ENCODE peak calls at places on chromosome 10, in eight cellular contexts. J, K, M, T, H, A, O and G are unnamed samples.

GRCh38 chr10:100327007-100327700 is 2.9 kb downstream of the PKD2L1 start:
- DNase-seq in T (no peak), O (no peak), M (no peak), A (no peak), J (peak), K (no peak), H (peak), G (peak)

GRCh38 chr10:73044378-73045285 is 52.0 kb downstream of the P4HA1 start:
- DNase-seq in M (no peak), O (no peak), J (no peak), A (no peak), T (peak), K (peak), H (peak), G (no peak)

GRCh38 chr10:112875474-112876267 is 74.4 kb upstream of the TCF7L2 start:
- DNase-seq in M (no peak), J (peak), H (peak), A (no peak), O (no peak), K (no peak), T (peak), G (peak)

GRCh38 chr10:29646960-29647431 is 12.2 kb upstream of the SVIL start:
- DNase-seq in M (no peak), J (no peak), O (no peak), H (no peak), A (no peak), T (peak), K (no peak), G (no peak)

GRCh38 chr10:87921934-87922688 is 58.7 kb downstream of the PTEN start:
- DNase-seq in M (no peak), J (no peak), H (peak), A (no peak), T (peak), K (no peak), O (no peak), G (no peak)

GRCh38 chr10:110175406-110175805 is 32.0 kb upstream of the MXI1 start:
- DNase-seq in H (no peak), K (no peak), J (no peak), A (no peak), O (no peak), T (peak), M (no peak), G (no peak)

GRCh38 chr10:61760943-61761824 is 98.5 kb downstream of the CABCOCO1 start:
- DNase-seq in K (no peak), T (peak), M (no peak), H (peak), J (no peak), A (no peak), O (no peak), G (peak)

GRCh38 chr10:131269776-131270460 is 41.6 kb downstream of the TCERG1L start:
- DNase-seq in H (no peak), A (no peak), O (no peak), J (no peak), K (no peak), M (no peak), T (no peak), G (no peak)

GRCh38 chr10:11367505-11367904 is 243.9 kb downstream of the USP6NL start:
- DNase-seq in A (no peak), O (no peak), H (no peak), K (no peak), M (no peak), J (no peak), T (no peak), G (no peak)

GRCh38 chr10:24938525-24938924 is 13.9 kb downstream of the PRTFDC1 start:
- DNase-seq in K (no peak), T (no peak), H (no peak), M (no peak), J (no peak), A (no peak), O (no peak), G (no peak)

GRCh38 chr10:89347706-89348457 is 20.1 kb downstream of the IFIT3 start:
- DNase-seq in A (no peak), O (no peak), J (no peak), T (no peak), K (no peak), M (no peak), H (no peak), G (no peak)

GRCh38 chr10:4810093-4810492 is 15.9 kb upstream of the AKR1E2 start:
- DNase-seq in J (no peak), O (no peak), A (no peak), T (peak), M (no peak), H (no peak), K (no peak), G (peak)

GRCh38 chr10:132865851-132866600 is 76.3 kb downstream of the CFAP46 start:
- DNase-seq in A (no peak), M (no peak), T (no peak), H (no peak), K (no peak), J (no peak), O (no peak), G (no peak)

GRCh38 chr10:80739328-80739727 is 201.6 kb downstream of the SH2D4B start:
- DNase-seq in T (no peak), O (no peak), M (no peak), K (no peak), A (no peak), H (no peak), J (no peak), G (no peak)

GRCh38 chr10:103696411-103697145 is 158.8 kb downstream of the SH3PXD2A start:
- DNase-seq in K (peak), H (peak), J (peak), A (peak), T (peak), O (no peak), M (peak), G (peak)

GRCh38 chr10:14563359-14563758 is 211.3 kb downstream of the FAM107B start:
- DNase-seq in T (no peak), K (no peak), H (no peak), O (no peak), J (no peak), A (no peak), M (no peak), G (no peak)

GRCh38 chr10:128035557-128035973 is 90.7 kb downstream of the MKI67 start:
- DNase-seq in K (peak), T (peak), H (peak), M (no peak), O (no peak), A (peak), J (peak), G (peak)

GRCh38 chr10:4931587-4931986 is 31.6 kb upstream of the AKR1C1 start:
- DNase-seq in K (no peak), J (no peak), H (no peak), M (no peak), T (no peak), A (no peak), O (peak), G (no peak)

GRCh38 chr10:80686734-80687561 is 149.2 kb downstream of the SH2D4B start:
- DNase-seq in H (no peak), A (no peak), M (no peak), K (no peak), J (no peak), O (no peak), T (no peak), G (no peak)

GRCh38 chr10:30581779-30582380 is 47.7 kb downstream of the LYZL2 start:
- DNase-seq in H (peak), O (no peak), M (no peak), T (peak), K (no peak), J (peak), A (no peak), G (peak)

GRCh38 chr10:120685136-120685535 is 166.0 kb upstream of the WDR11 start:
- DNase-seq in T (no peak), M (no peak), K (no peak), O (no peak), J (no peak), A (no peak), H (no peak), G (no peak)

GRCh38 chr10:86711957-86712708 is 43.8 kb downstream of the LDB3 start:
- DNase-seq in A (no peak), T (peak), J (peak), O (no peak), K (no peak), M (no peak), H (peak), G (peak)

GRCh38 chr10:29736325-29737208 is 101.8 kb upstream of the SVIL start:
- DNase-seq in H (peak), K (no peak), O (peak), T (peak), M (peak), J (peak), A (peak), G (peak)

GRCh38 chr10:86678999-86679792 is 10.9 kb downstream of the LDB3 start:
- DNase-seq in T (no peak), M (no peak), J (no peak), H (no peak), O (no peak), K (no peak), A (no peak), G (no peak)

GRCh38 chr10:84715911-84716310 is 387.5 kb downstream of the CCSER2 start:
- DNase-seq in J (peak), M (no peak), O (no peak), T (peak), K (peak), A (no peak), H (no peak), G (peak)

GRCh38 chr10:27157150-27157549 is 2.0 kb downstream of the MASTL start:
- DNase-seq in T (peak), A (no peak), H (no peak), J (no peak), O (no peak), K (no peak), M (no peak), G (no peak)

GRCh38 chr10:34022195-34022594 is 687.7 kb upstream of the NRP1 start:
- DNase-seq in H (no peak), A (no peak), K (no peak), T (no peak), O (no peak), M (no peak), J (no peak), G (no peak)

GRCh38 chr10:86204421-86205045 is 162.1 kb downstream of the GRID1 start:
- DNase-seq in T (no peak), O (no peak), H (no peak), K (no peak), J (no peak), A (no peak), M (no peak), G (no peak)

GRCh38 chr10:79136227-79137005 is 67.7 kb downstream of the ZMIZ1 start:
- DNase-seq in T (no peak), M (no peak), K (no peak), A (no peak), O (no peak), H (no peak), J (no peak), G (no peak)

GRCh38 chr10:10730644-10731043 is 287.0 kb upstream of the CELF2 start:
- DNase-seq in O (no peak), K (no peak), M (no peak), A (no peak), J (no peak), T (no peak), H (no peak), G (no peak)

GRCh38 chr10:31912289-31912688 is 16.3 kb downstream of the ARHGAP12 start:
- DNase-seq in J (no peak), H (peak), M (no peak), O (no peak), A (no peak), T (peak), K (no peak), G (no peak)

GRCh38 chr10:5265139-5265538 is 68.5 kb downstream of the AKR1C4 start:
- DNase-seq in O (no peak), A (no peak), M (no peak), J (no peak), H (no peak), K (no peak), T (no peak), G (no peak)